ENCODE peak calls at places on chromosomes 13 and 19, in nine cellular contexts. One of them, this sample, is unnamed.
A peak's percentile ranks its signal among the peaks of the same experiment; 100 is the strongest.

GRCh38 chr13:113080901-113081521 is 24.6 kb upstream of the F7 start:
- DNase-seq in cardiac muscle cell: peak; percentile 19
- DNase-seq in left ventricle myocardium inferior: no peak
- DNase-seq in retinal pigment epithelial cell: no peak
- DNase-seq in osteocyte: no peak
- DNase-seq in ovary: no peak
- DNase-seq in omental fat pad: no peak
- DNase-seq in uterus: no peak
- DNase-seq in HFFc6: no peak
- DNase-seq in this sample: no peak

GRCh38 chr13:26785845-26786630 is 25.5 kb upstream of the GPR12 start:
- DNase-seq in ovary: no peak
- DNase-seq in omental fat pad: no peak
- DNase-seq in left ventricle myocardium inferior: no peak
- DNase-seq in HFFc6: no peak
- DNase-seq in osteocyte: no peak
- DNase-seq in cardiac muscle cell: no peak
- DNase-seq in retinal pigment epithelial cell: no peak
- DNase-seq in uterus: no peak
- DNase-seq in this sample: peak; percentile 81

GRCh38 chr13:79466852-79467251 is 14.1 kb upstream of the NDFIP2 start:
- DNase-seq in retinal pigment epithelial cell: no peak
- DNase-seq in HFFc6: no peak
- DNase-seq in omental fat pad: no peak
- DNase-seq in ovary: no peak
- DNase-seq in cardiac muscle cell: no peak
- DNase-seq in osteocyte: no peak
- DNase-seq in uterus: no peak
- DNase-seq in left ventricle myocardium inferior: no peak
- DNase-seq in this sample: no peak

GRCh38 chr13:71587778-71588177 is 279.2 kb downstream of the DACH1 start:
- DNase-seq in left ventricle myocardium inferior: no peak
- DNase-seq in uterus: no peak
- DNase-seq in osteocyte: no peak
- DNase-seq in cardiac muscle cell: no peak
- DNase-seq in HFFc6: no peak
- DNase-seq in ovary: no peak
- DNase-seq in retinal pigment epithelial cell: no peak
- DNase-seq in omental fat pad: no peak
- DNase-seq in this sample: no peak

GRCh38 chr19:29640231-29640630 is 25.0 kb upstream of the PLEKHF1 start:
- DNase-seq in retinal pigment epithelial cell: no peak
- DNase-seq in cardiac muscle cell: no peak
- DNase-seq in omental fat pad: no peak
- DNase-seq in uterus: no peak
- DNase-seq in HFFc6: no peak
- DNase-seq in left ventricle myocardium inferior: no peak
- DNase-seq in osteocyte: no peak
- DNase-seq in ovary: no peak
- DNase-seq in this sample: no peak

GRCh38 chr19:15265849-15266248 is 33.6 kb upstream of the EPHX3 start:
- DNase-seq in cardiac muscle cell: no peak
- DNase-seq in uterus: peak; percentile 95
- DNase-seq in retinal pigment epithelial cell: no peak
- DNase-seq in ovary: peak; percentile 97
- DNase-seq in left ventricle myocardium inferior: peak; percentile 90
- DNase-seq in omental fat pad: peak; percentile 65
- DNase-seq in osteocyte: peak; percentile 98
- DNase-seq in HFFc6: peak; percentile 89
- DNase-seq in this sample: no peak

GRCh38 chr19:43760941-43761340 is 6.2 kb upstream of the SMG9 start:
- DNase-seq in HFFc6: no peak
- DNase-seq in cardiac muscle cell: no peak
- DNase-seq in omental fat pad: no peak
- DNase-seq in left ventricle myocardium inferior: no peak
- DNase-seq in osteocyte: no peak
- DNase-seq in uterus: no peak
- DNase-seq in ovary: no peak
- DNase-seq in retinal pigment epithelial cell: no peak
- DNase-seq in this sample: no peak

GRCh38 chr13:100130930-100131511 is 42.1 kb downstream of the PCCA start:
- DNase-seq in HFFc6: no peak
- DNase-seq in omental fat pad: no peak
- DNase-seq in uterus: no peak
- DNase-seq in osteocyte: no peak
- DNase-seq in cardiac muscle cell: no peak
- DNase-seq in left ventricle myocardium inferior: no peak
- DNase-seq in ovary: no peak
- DNase-seq in retinal pigment epithelial cell: no peak
- DNase-seq in this sample: no peak

GRCh38 chr13:77338329-77338728 is 11.4 kb upstream of the MYCBP2 start:
- DNase-seq in cardiac muscle cell: no peak
- DNase-seq in omental fat pad: no peak
- DNase-seq in osteocyte: no peak
- DNase-seq in retinal pigment epithelial cell: no peak
- DNase-seq in HFFc6: no peak
- DNase-seq in uterus: no peak
- DNase-seq in ovary: no peak
- DNase-seq in left ventricle myocardium inferior: no peak
- DNase-seq in this sample: no peak

GRCh38 chr13:77333521-77334083 is 6.7 kb upstream of the MYCBP2 start:
- DNase-seq in omental fat pad: no peak
- DNase-seq in cardiac muscle cell: no peak
- DNase-seq in ovary: no peak
- DNase-seq in HFFc6: no peak
- DNase-seq in retinal pigment epithelial cell: no peak
- DNase-seq in uterus: no peak
- DNase-seq in left ventricle myocardium inferior: no peak
- DNase-seq in osteocyte: no peak
- DNase-seq in this sample: no peak

GRCh38 chr13:77338961-77339401 is 12.1 kb upstream of the MYCBP2 start:
- DNase-seq in cardiac muscle cell: no peak
- DNase-seq in omental fat pad: no peak
- DNase-seq in HFFc6: no peak
- DNase-seq in ovary: no peak
- DNase-seq in left ventricle myocardium inferior: no peak
- DNase-seq in osteocyte: no peak
- DNase-seq in retinal pigment epithelial cell: no peak
- DNase-seq in uterus: no peak
- DNase-seq in this sample: no peak

GRCh38 chr13:77339408-77339807 is 12.5 kb upstream of the MYCBP2 start:
- DNase-seq in ovary: no peak
- DNase-seq in cardiac muscle cell: no peak
- DNase-seq in left ventricle myocardium inferior: no peak
- DNase-seq in osteocyte: no peak
- DNase-seq in retinal pigment epithelial cell: no peak
- DNase-seq in uterus: no peak
- DNase-seq in omental fat pad: no peak
- DNase-seq in HFFc6: no peak
- DNase-seq in this sample: no peak

GRCh38 chr13:77337159-77337558 is 10.3 kb upstream of the MYCBP2 start:
- DNase-seq in cardiac muscle cell: no peak
- DNase-seq in omental fat pad: no peak
- DNase-seq in retinal pigment epithelial cell: no peak
- DNase-seq in uterus: no peak
- DNase-seq in ovary: no peak
- DNase-seq in osteocyte: no peak
- DNase-seq in left ventricle myocardium inferior: no peak
- DNase-seq in HFFc6: no peak
- DNase-seq in this sample: no peak
- TF ChIP-seq CTCF in cardiac muscle cell: no peak
- TF ChIP-seq CTCF in omental fat pad: no peak
- TF ChIP-seq CTCF in retinal pigment epithelial cell: no peak
- TF ChIP-seq CTCF in uterus: no peak
- TF ChIP-seq CTCF in ovary: no peak
- TF ChIP-seq CTCF in osteocyte: no peak
- TF ChIP-seq CTCF in left ventricle myocardium inferior: no peak
- TF ChIP-seq CTCF in HFFc6: no peak
- TF ChIP-seq CTCF in this sample: no peak

GRCh38 chr13:84776578-84776977 is 894.3 kb upstream of the SLITRK1 start:
- DNase-seq in uterus: no peak
- DNase-seq in omental fat pad: no peak
- DNase-seq in retinal pigment epithelial cell: no peak
- DNase-seq in ovary: no peak
- DNase-seq in osteocyte: no peak
- DNase-seq in cardiac muscle cell: no peak
- DNase-seq in left ventricle myocardium inferior: no peak
- DNase-seq in HFFc6: no peak
- DNase-seq in this sample: no peak
- TF ChIP-seq CTCF in uterus: no peak
- TF ChIP-seq CTCF in omental fat pad: no peak
- TF ChIP-seq CTCF in retinal pigment epithelial cell: no peak
- TF ChIP-seq CTCF in ovary: no peak
- TF ChIP-seq CTCF in osteocyte: no peak
- TF ChIP-seq CTCF in cardiac muscle cell: no peak
- TF ChIP-seq CTCF in left ventricle myocardium inferior: no peak
- TF ChIP-seq CTCF in HFFc6: no peak
- TF ChIP-seq CTCF in this sample: no peak

GRCh38 chr13:67232384-67232783 is 2.2 kb upstream of the PCDH9 start:
- DNase-seq in left ventricle myocardium inferior: no peak
- DNase-seq in uterus: no peak
- DNase-seq in ovary: no peak
- DNase-seq in HFFc6: no peak
- DNase-seq in retinal pigment epithelial cell: no peak
- DNase-seq in osteocyte: no peak
- DNase-seq in cardiac muscle cell: no peak
- DNase-seq in omental fat pad: no peak
- DNase-seq in this sample: no peak

GRCh38 chr13:67238861-67239260 is 8.7 kb upstream of the PCDH9 start:
- DNase-seq in HFFc6: no peak
- DNase-seq in left ventricle myocardium inferior: no peak
- DNase-seq in retinal pigment epithelial cell: no peak
- DNase-seq in omental fat pad: no peak
- DNase-seq in ovary: no peak
- DNase-seq in osteocyte: no peak
- DNase-seq in uterus: no peak
- DNase-seq in cardiac muscle cell: no peak
- DNase-seq in this sample: no peak

GRCh38 chr13:67235265-67235664 is 5.1 kb upstream of the PCDH9 start:
- DNase-seq in HFFc6: no peak
- DNase-seq in cardiac muscle cell: no peak
- DNase-seq in omental fat pad: no peak
- DNase-seq in retinal pigment epithelial cell: no peak
- DNase-seq in left ventricle myocardium inferior: no peak
- DNase-seq in ovary: no peak
- DNase-seq in uterus: no peak
- DNase-seq in osteocyte: no peak
- DNase-seq in this sample: no peak

DNA sequence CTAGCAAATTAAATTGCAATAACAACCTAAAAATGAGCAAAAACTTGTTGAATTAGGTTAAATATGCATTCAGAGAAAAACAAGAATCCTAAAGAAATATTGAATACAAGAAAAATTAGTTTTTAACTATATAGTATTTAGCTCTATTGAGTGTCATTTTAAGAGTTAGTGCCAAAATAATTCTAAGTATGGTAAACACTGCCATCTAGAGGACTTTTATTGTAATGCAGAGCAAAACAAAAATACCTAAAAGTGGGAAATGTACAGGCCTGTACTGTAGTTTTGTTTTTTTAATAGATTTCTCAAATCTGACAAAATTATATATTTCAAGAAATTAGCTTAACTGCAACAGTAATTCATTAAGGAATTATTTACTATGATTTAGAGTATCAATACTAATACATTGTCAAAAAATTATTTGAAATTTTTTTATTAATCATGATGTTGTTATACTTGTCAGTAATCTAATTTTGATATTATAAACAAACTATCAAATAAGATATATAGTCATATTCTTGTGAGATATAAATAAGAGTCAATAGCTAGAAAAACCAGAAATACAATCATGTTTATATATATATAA is 8.2 kb upstream of the PCDH9 start:
- DNase-seq in osteocyte: no peak
- DNase-seq in omental fat pad: no peak
- DNase-seq in cardiac muscle cell: peak; percentile 26
- DNase-seq in HFFc6: peak; percentile 42
- DNase-seq in uterus: no peak
- DNase-seq in ovary: no peak
- DNase-seq in left ventricle myocardium inferior: no peak
- DNase-seq in retinal pigment epithelial cell: no peak
- DNase-seq in this sample: no peak
- TF ChIP-seq CTCF in osteocyte: peak; percentile 69
- TF ChIP-seq CTCF in omental fat pad: no peak
- TF ChIP-seq CTCF in cardiac muscle cell: peak; percentile 60
- TF ChIP-seq CTCF in HFFc6: peak; percentile 92
- TF ChIP-seq CTCF in uterus: peak; percentile 72
- TF ChIP-seq CTCF in ovary: peak; percentile 29
- TF ChIP-seq CTCF in left ventricle myocardium inferior: peak; percentile 87
- TF ChIP-seq CTCF in retinal pigment epithelial cell: peak; percentile 48
- TF ChIP-seq CTCF in this sample: peak; percentile 56

GRCh38 chr19:54230031-54230430 is 7.2 kb upstream of the LILRB3 start:
- DNase-seq in HFFc6: no peak
- DNase-seq in left ventricle myocardium inferior: no peak
- DNase-seq in ovary: no peak
- DNase-seq in uterus: no peak
- DNase-seq in omental fat pad: no peak
- DNase-seq in cardiac muscle cell: no peak
- DNase-seq in retinal pigment epithelial cell: no peak
- DNase-seq in osteocyte: no peak
- DNase-seq in this sample: no peak

GRCh38 chr19:54231077-54231931 is 8.5 kb upstream of the LILRB3 start:
- DNase-seq in retinal pigment epithelial cell: no peak
- DNase-seq in cardiac muscle cell: peak; percentile 91
- DNase-seq in ovary: peak; percentile 90
- DNase-seq in HFFc6: peak; percentile 64
- DNase-seq in omental fat pad: peak; percentile 79
- DNase-seq in uterus: peak; percentile 83
- DNase-seq in left ventricle myocardium inferior: peak; percentile 84
- DNase-seq in osteocyte: peak; percentile 95
- DNase-seq in this sample: peak; percentile 89

GRCh38 chr19:54232552-54232934 is 9.7 kb upstream of the LILRB3 start:
- DNase-seq in uterus: no peak
- DNase-seq in ovary: no peak
- DNase-seq in osteocyte: no peak
- DNase-seq in cardiac muscle cell: no peak
- DNase-seq in left ventricle myocardium inferior: no peak
- DNase-seq in retinal pigment epithelial cell: no peak
- DNase-seq in omental fat pad: no peak
- DNase-seq in HFFc6: no peak
- DNase-seq in this sample: no peak

GRCh38 chr19:54233941-54234340 is 8.6 kb downstream of the LILRA6 start:
- DNase-seq in uterus: no peak
- DNase-seq in cardiac muscle cell: no peak
- DNase-seq in omental fat pad: no peak
- DNase-seq in osteocyte: no peak
- DNase-seq in left ventricle myocardium inferior: no peak
- DNase-seq in HFFc6: no peak
- DNase-seq in retinal pigment epithelial cell: no peak
- DNase-seq in ovary: no peak
- DNase-seq in this sample: peak; percentile 31

DNA sequence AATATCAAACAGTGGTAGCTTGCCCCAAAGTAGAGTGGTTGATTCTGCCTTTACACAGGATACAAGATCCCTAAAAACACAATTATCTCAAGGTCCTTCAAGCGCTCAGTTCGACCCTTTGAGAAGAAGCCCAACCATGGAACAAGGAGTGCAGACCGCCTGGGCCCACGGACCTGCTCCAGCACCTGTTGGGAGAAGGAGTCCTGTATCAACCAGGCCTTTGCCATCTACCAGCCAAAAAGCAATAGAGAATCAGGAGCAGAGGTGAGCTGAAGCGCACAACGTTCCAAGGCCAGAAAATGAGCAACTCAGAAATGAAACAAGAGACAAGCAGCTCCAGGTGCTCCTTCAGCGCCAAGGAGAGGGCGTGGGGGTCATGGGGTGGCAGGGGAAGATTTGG is 6.3 kb upstream of the LILRB3 start:
- DNase-seq in left ventricle myocardium inferior: no peak
- DNase-seq in retinal pigment epithelial cell: no peak
- DNase-seq in HFFc6: no peak
- DNase-seq in ovary: no peak
- DNase-seq in osteocyte: no peak
- DNase-seq in uterus: no peak
- DNase-seq in omental fat pad: no peak
- DNase-seq in cardiac muscle cell: no peak
- DNase-seq in this sample: no peak
- TF ChIP-seq CTCF in left ventricle myocardium inferior: no peak
- TF ChIP-seq CTCF in retinal pigment epithelial cell: no peak
- TF ChIP-seq CTCF in HFFc6: no peak
- TF ChIP-seq CTCF in ovary: no peak
- TF ChIP-seq CTCF in osteocyte: no peak
- TF ChIP-seq CTCF in uterus: no peak
- TF ChIP-seq CTCF in omental fat pad: no peak
- TF ChIP-seq CTCF in cardiac muscle cell: no peak
- TF ChIP-seq CTCF in this sample: no peak